ENCODE peak calls at places on chromosomes 6 and 20, in eight cellular contexts. One of them, this sample, is unnamed.

GRCh38 chr20:46111028-46111835 is 6.9 kb upstream of the CD40 start:
- DNase-seq in CD8-positive, alpha-beta T cell: no peak
- DNase-seq in astrocyte of the spinal cord: no peak
- DNase-seq in kidney epithelial cell: no peak
- DNase-seq in heart left ventricle: peak
- DNase-seq in PC-3: no peak
- DNase-seq in HL-60: no peak
- DNase-seq in fibroblast of lung: peak
- DNase-seq in this sample: no peak

GRCh38 chr6:8499540-8499939 is 64.2 kb upstream of the SLC35B3 start:
- DNase-seq in fibroblast of lung: peak
- DNase-seq in CD8-positive, alpha-beta T cell: no peak
- DNase-seq in PC-3: peak
- DNase-seq in astrocyte of the spinal cord: no peak
- DNase-seq in HL-60: no peak
- DNase-seq in heart left ventricle: no peak
- DNase-seq in kidney epithelial cell: no peak
- DNase-seq in this sample: no peak

GRCh38 chr6:14881399-14881798 is 364.5 kb upstream of the JARID2 start:
- DNase-seq in fibroblast of lung: peak
- DNase-seq in PC-3: peak
- DNase-seq in astrocyte of the spinal cord: peak
- DNase-seq in CD8-positive, alpha-beta T cell: no peak
- DNase-seq in heart left ventricle: no peak
- DNase-seq in HL-60: no peak
- DNase-seq in kidney epithelial cell: peak
- DNase-seq in this sample: peak

GRCh38 chr6:30378290-30378937 is 33.5 kb downstream of the RPP21 start:
- DNase-seq in CD8-positive, alpha-beta T cell: no peak
- DNase-seq in PC-3: peak
- DNase-seq in fibroblast of lung: peak
- DNase-seq in HL-60: no peak
- DNase-seq in kidney epithelial cell: peak
- DNase-seq in astrocyte of the spinal cord: peak
- DNase-seq in heart left ventricle: no peak
- DNase-seq in this sample: peak

GRCh38 chr20:47146703-47147102 is 209.8 kb downstream of the ZMYND8 start:
- DNase-seq in CD8-positive, alpha-beta T cell: no peak
- DNase-seq in astrocyte of the spinal cord: peak
- DNase-seq in PC-3: peak
- DNase-seq in HL-60: no peak
- DNase-seq in heart left ventricle: no peak
- DNase-seq in fibroblast of lung: peak
- DNase-seq in kidney epithelial cell: peak
- DNase-seq in this sample: peak

GRCh38 chr20:51380401-51381385 is 161.8 kb downstream of the NFATC2 start:
- DNase-seq in astrocyte of the spinal cord: no peak
- DNase-seq in CD8-positive, alpha-beta T cell: no peak
- DNase-seq in heart left ventricle: no peak
- DNase-seq in kidney epithelial cell: no peak
- DNase-seq in PC-3: no peak
- DNase-seq in HL-60: no peak
- DNase-seq in fibroblast of lung: no peak
- DNase-seq in this sample: no peak

GRCh38 chr6:127058027-127058426 is 60.4 kb upstream of the RSPO3 start:
- DNase-seq in PC-3: peak
- DNase-seq in HL-60: no peak
- DNase-seq in astrocyte of the spinal cord: peak
- DNase-seq in kidney epithelial cell: no peak
- DNase-seq in fibroblast of lung: peak
- DNase-seq in heart left ventricle: no peak
- DNase-seq in CD8-positive, alpha-beta T cell: no peak
- DNase-seq in this sample: peak

GRCh38 chr6:25377672-25378071 is 98.5 kb downstream of the CARMIL1 start:
- DNase-seq in PC-3: no peak
- DNase-seq in heart left ventricle: no peak
- DNase-seq in CD8-positive, alpha-beta T cell: no peak
- DNase-seq in HL-60: no peak
- DNase-seq in kidney epithelial cell: no peak
- DNase-seq in fibroblast of lung: no peak
- DNase-seq in astrocyte of the spinal cord: no peak
- DNase-seq in this sample: no peak

GRCh38 chr6:56370591-56371198 is 123.3 kb upstream of the COL21A1 start:
- DNase-seq in astrocyte of the spinal cord: peak
- DNase-seq in PC-3: peak
- DNase-seq in kidney epithelial cell: peak
- DNase-seq in HL-60: peak
- DNase-seq in CD8-positive, alpha-beta T cell: no peak
- DNase-seq in heart left ventricle: peak
- DNase-seq in fibroblast of lung: peak
- DNase-seq in this sample: peak

GRCh38 chr20:22403860-22404608 is 180.3 kb downstream of the FOXA2 start:
- DNase-seq in heart left ventricle: no peak
- DNase-seq in kidney epithelial cell: no peak
- DNase-seq in CD8-positive, alpha-beta T cell: no peak
- DNase-seq in PC-3: peak
- DNase-seq in fibroblast of lung: peak
- DNase-seq in HL-60: no peak
- DNase-seq in astrocyte of the spinal cord: no peak
- DNase-seq in this sample: peak

GRCh38 chr6:108541843-108542795 is 18.6 kb upstream of the FOXO3 start:
- DNase-seq in heart left ventricle: peak
- DNase-seq in astrocyte of the spinal cord: peak
- DNase-seq in PC-3: peak
- DNase-seq in fibroblast of lung: peak
- DNase-seq in kidney epithelial cell: no peak
- DNase-seq in HL-60: peak
- DNase-seq in CD8-positive, alpha-beta T cell: peak
- DNase-seq in this sample: peak

GRCh38 chr6:34455831-34456230 is 10.0 kb upstream of the PACSIN1 start:
- DNase-seq in astrocyte of the spinal cord: no peak
- DNase-seq in PC-3: no peak
- DNase-seq in CD8-positive, alpha-beta T cell: no peak
- DNase-seq in fibroblast of lung: no peak
- DNase-seq in HL-60: no peak
- DNase-seq in kidney epithelial cell: no peak
- DNase-seq in heart left ventricle: no peak
- DNase-seq in this sample: no peak

GRCh38 chr20:44138859-44139258 is 48.1 kb downstream of the JPH2 start:
- DNase-seq in fibroblast of lung: no peak
- DNase-seq in astrocyte of the spinal cord: no peak
- DNase-seq in heart left ventricle: peak
- DNase-seq in CD8-positive, alpha-beta T cell: no peak
- DNase-seq in PC-3: no peak
- DNase-seq in kidney epithelial cell: no peak
- DNase-seq in HL-60: no peak
- DNase-seq in this sample: peak

GRCh38 chr6:136927313-136927712 is 5.2 kb downstream of the SLC35D3 start:
- DNase-seq in PC-3: peak
- DNase-seq in astrocyte of the spinal cord: no peak
- DNase-seq in kidney epithelial cell: no peak
- DNase-seq in fibroblast of lung: no peak
- DNase-seq in HL-60: peak
- DNase-seq in CD8-positive, alpha-beta T cell: no peak
- DNase-seq in heart left ventricle: no peak
- DNase-seq in this sample: peak

GRCh38 chr20:57582432-57583288 is 21.8 kb downstream of the PCK1 start:
- DNase-seq in astrocyte of the spinal cord: peak
- DNase-seq in HL-60: no peak
- DNase-seq in PC-3: peak
- DNase-seq in kidney epithelial cell: no peak
- DNase-seq in heart left ventricle: no peak
- DNase-seq in fibroblast of lung: peak
- DNase-seq in CD8-positive, alpha-beta T cell: no peak
- DNase-seq in this sample: peak

GRCh38 chr6:130466744-130467052 is 100.9 kb downstream of the TMEM200A start:
- DNase-seq in astrocyte of the spinal cord: peak
- DNase-seq in HL-60: no peak
- DNase-seq in CD8-positive, alpha-beta T cell: no peak
- DNase-seq in PC-3: no peak
- DNase-seq in fibroblast of lung: no peak
- DNase-seq in kidney epithelial cell: no peak
- DNase-seq in heart left ventricle: no peak
- DNase-seq in this sample: no peak

GRCh38 chr20:24422361-24422760 is 47.1 kb upstream of the SYNDIG1 start:
- DNase-seq in CD8-positive, alpha-beta T cell: no peak
- DNase-seq in astrocyte of the spinal cord: no peak
- DNase-seq in kidney epithelial cell: no peak
- DNase-seq in PC-3: no peak
- DNase-seq in fibroblast of lung: no peak
- DNase-seq in heart left ventricle: no peak
- DNase-seq in HL-60: no peak
- DNase-seq in this sample: no peak

DNA sequence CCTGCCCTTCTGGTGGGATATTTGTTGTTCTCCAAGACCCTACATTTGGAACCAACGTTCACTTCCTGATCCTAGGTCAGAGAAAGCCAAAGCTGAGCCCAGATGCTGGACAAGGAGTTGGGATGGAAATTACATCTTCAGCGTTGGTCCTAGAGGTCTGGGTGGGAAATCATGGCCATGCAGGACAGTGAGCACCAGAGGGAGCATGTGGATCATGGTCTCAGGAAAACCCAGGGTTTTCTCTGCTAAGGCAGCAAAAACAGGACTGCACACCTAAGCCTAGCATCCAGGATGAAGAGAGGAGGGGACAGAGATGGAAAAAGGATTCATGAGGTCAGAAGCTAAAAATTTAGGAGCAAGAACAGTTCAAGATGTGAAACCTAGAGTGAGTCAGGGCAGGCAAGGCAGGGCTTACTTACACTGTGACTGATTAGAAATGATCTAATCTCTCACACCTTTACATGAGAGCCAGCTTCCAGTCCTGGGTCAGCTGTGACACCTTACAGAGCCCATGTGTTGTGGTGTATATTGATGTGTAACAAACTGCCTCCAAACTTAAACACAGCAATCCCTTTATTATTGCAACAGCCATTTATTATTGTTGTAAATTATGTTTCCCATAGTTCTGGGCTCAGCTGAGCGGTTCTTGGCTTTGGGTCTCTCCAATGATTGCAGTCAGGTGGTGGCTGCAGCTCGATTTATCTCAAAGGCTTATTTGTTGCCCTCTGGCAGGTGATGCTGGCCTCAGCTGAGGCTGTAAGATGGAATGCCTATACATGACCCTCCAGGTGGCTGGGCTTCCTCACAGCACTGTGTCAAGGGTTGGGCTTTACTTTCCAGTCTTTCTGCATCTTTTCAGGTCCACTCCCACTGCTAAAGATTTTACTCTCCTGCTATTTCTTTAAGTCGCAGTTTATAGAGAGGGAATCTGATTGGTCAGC is 6.5 kb downstream of the C20orf202 start:
- DNase-seq in HL-60: no peak
- DNase-seq in heart left ventricle: no peak
- DNase-seq in kidney epithelial cell: no peak
- DNase-seq in astrocyte of the spinal cord: no peak
- DNase-seq in CD8-positive, alpha-beta T cell: no peak
- DNase-seq in PC-3: peak
- DNase-seq in fibroblast of lung: no peak
- DNase-seq in this sample: no peak
- TF ChIP-seq CTCF in HL-60: no peak
- TF ChIP-seq CTCF in heart left ventricle: no peak
- TF ChIP-seq CTCF in kidney epithelial cell: peak
- TF ChIP-seq CTCF in astrocyte of the spinal cord: peak
- TF ChIP-seq CTCF in CD8-positive, alpha-beta T cell: no peak
- TF ChIP-seq CTCF in PC-3: peak
- TF ChIP-seq CTCF in fibroblast of lung: peak
- TF ChIP-seq CTCF in this sample: peak

GRCh38 chr6:98653171-98653570 is 181.2 kb upstream of the POU3F2 start:
- DNase-seq in PC-3: peak
- DNase-seq in heart left ventricle: no peak
- DNase-seq in fibroblast of lung: no peak
- DNase-seq in HL-60: no peak
- DNase-seq in CD8-positive, alpha-beta T cell: no peak
- DNase-seq in kidney epithelial cell: no peak
- DNase-seq in astrocyte of the spinal cord: peak
- DNase-seq in this sample: no peak

GRCh38 chr6:98657764-98658163 is 176.6 kb upstream of the POU3F2 start:
- DNase-seq in HL-60: peak
- DNase-seq in CD8-positive, alpha-beta T cell: no peak
- DNase-seq in astrocyte of the spinal cord: peak
- DNase-seq in fibroblast of lung: peak
- DNase-seq in heart left ventricle: no peak
- DNase-seq in kidney epithelial cell: peak
- DNase-seq in PC-3: peak
- DNase-seq in this sample: peak
- TF ChIP-seq CTCF in HL-60: no peak
- TF ChIP-seq CTCF in CD8-positive, alpha-beta T cell: no peak
- TF ChIP-seq CTCF in astrocyte of the spinal cord: no peak
- TF ChIP-seq CTCF in fibroblast of lung: no peak
- TF ChIP-seq CTCF in heart left ventricle: no peak
- TF ChIP-seq CTCF in kidney epithelial cell: no peak
- TF ChIP-seq CTCF in PC-3: no peak
- TF ChIP-seq CTCF in this sample: no peak

GRCh38 chr6:21586760-21587181 is 6.8 kb upstream of the SOX4 start:
- DNase-seq in kidney epithelial cell: no peak
- DNase-seq in heart left ventricle: no peak
- DNase-seq in astrocyte of the spinal cord: no peak
- DNase-seq in PC-3: no peak
- DNase-seq in CD8-positive, alpha-beta T cell: no peak
- DNase-seq in fibroblast of lung: no peak
- DNase-seq in HL-60: no peak
- DNase-seq in this sample: no peak
- TF ChIP-seq CTCF in kidney epithelial cell: no peak
- TF ChIP-seq CTCF in heart left ventricle: no peak
- TF ChIP-seq CTCF in astrocyte of the spinal cord: no peak
- TF ChIP-seq CTCF in PC-3: no peak
- TF ChIP-seq CTCF in CD8-positive, alpha-beta T cell: no peak
- TF ChIP-seq CTCF in fibroblast of lung: no peak
- TF ChIP-seq CTCF in HL-60: no peak
- TF ChIP-seq CTCF in this sample: no peak

GRCh38 chr20:34583524-34583923 is 25.0 kb downstream of the MAP1LC3A start:
- DNase-seq in heart left ventricle: peak
- DNase-seq in CD8-positive, alpha-beta T cell: no peak
- DNase-seq in fibroblast of lung: no peak
- DNase-seq in HL-60: no peak
- DNase-seq in PC-3: no peak
- DNase-seq in kidney epithelial cell: no peak
- DNase-seq in astrocyte of the spinal cord: no peak
- DNase-seq in this sample: no peak

GRCh38 chr20:34582221-34582620 is 23.7 kb downstream of the MAP1LC3A start:
- DNase-seq in astrocyte of the spinal cord: no peak
- DNase-seq in PC-3: no peak
- DNase-seq in HL-60: no peak
- DNase-seq in fibroblast of lung: no peak
- DNase-seq in CD8-positive, alpha-beta T cell: no peak
- DNase-seq in kidney epithelial cell: no peak
- DNase-seq in heart left ventricle: no peak
- DNase-seq in this sample: no peak

GRCh38 chr20:34585019-34585418 is 26.5 kb downstream of the MAP1LC3A start:
- DNase-seq in astrocyte of the spinal cord: no peak
- DNase-seq in CD8-positive, alpha-beta T cell: no peak
- DNase-seq in fibroblast of lung: no peak
- DNase-seq in kidney epithelial cell: no peak
- DNase-seq in HL-60: no peak
- DNase-seq in heart left ventricle: no peak
- DNase-seq in PC-3: no peak
- DNase-seq in this sample: no peak

GRCh38 chr20:34581341-34582189 is 23.0 kb downstream of the MAP1LC3A start:
- DNase-seq in HL-60: no peak
- DNase-seq in heart left ventricle: no peak
- DNase-seq in PC-3: peak
- DNase-seq in fibroblast of lung: peak
- DNase-seq in kidney epithelial cell: no peak
- DNase-seq in astrocyte of the spinal cord: peak
- DNase-seq in CD8-positive, alpha-beta T cell: no peak
- DNase-seq in this sample: peak

GRCh38 chr20:34582911-34583310 is 24.4 kb downstream of the MAP1LC3A start:
- DNase-seq in PC-3: no peak
- DNase-seq in CD8-positive, alpha-beta T cell: no peak
- DNase-seq in astrocyte of the spinal cord: no peak
- DNase-seq in heart left ventricle: no peak
- DNase-seq in kidney epithelial cell: no peak
- DNase-seq in HL-60: no peak
- DNase-seq in fibroblast of lung: peak
- DNase-seq in this sample: no peak
- TF ChIP-seq CTCF in PC-3: no peak
- TF ChIP-seq CTCF in CD8-positive, alpha-beta T cell: no peak
- TF ChIP-seq CTCF in astrocyte of the spinal cord: no peak
- TF ChIP-seq CTCF in heart left ventricle: no peak
- TF ChIP-seq CTCF in kidney epithelial cell: no peak
- TF ChIP-seq CTCF in HL-60: no peak
- TF ChIP-seq CTCF in fibroblast of lung: no peak
- TF ChIP-seq CTCF in this sample: no peak